ENCODE peak calls at places on chromosomes 4 and X, in six cellular contexts. O is brain microvascular endothelial cell, T is osteoblast, W is progenitor cell of endocrine pancreas, D is AG04449, A is tibial nerve. J is an unnamed sample.

GRCh38 chr4:6974138-6974848 is 64.7 kb downstream of the TBC1D14 start:
- DNase-seq in W (peak; percentile 80), D (no peak), A (peak; percentile 95), O (peak; percentile 85), T (peak; percentile 97), J (peak; percentile 88)

GRCh38 chr4:304987-305680 is at the start of gene ZNF732:
- DNase-seq in A (no peak), W (peak; percentile 39), T (no peak), O (peak; percentile 86), D (no peak), J (peak; percentile 26)

GRCh38 chr4:13331827-13332226 is 152.3 kb downstream of the RAB28 start:
- DNase-seq in D (no peak), W (no peak), T (no peak), A (no peak), O (no peak), J (no peak)

GRCh38 chrX:148389629-148390028 is 110.8 kb upstream of the AFF2 start:
- DNase-seq in A (no peak), T (no peak), W (no peak), D (no peak), O (no peak), J (no peak)

GRCh38 chrX:39899876-39900787 is 197.6 kb downstream of the BCOR start:
- DNase-seq in T (no peak), D (no peak), W (no peak), A (no peak), O (no peak), J (no peak)

GRCh38 chrX:135572436-135572835 is 52.0 kb downstream of the INTS6L start:
- DNase-seq in W (no peak), T (peak; percentile 38), A (no peak), D (no peak), O (no peak), J (no peak)

GRCh38 chr4:173367946-173368345 is 2.8 kb upstream of the SAP30 start:
- DNase-seq in A (no peak), O (no peak), T (peak; percentile 83), D (no peak), W (no peak), J (no peak)

GRCh38 chrX:101206471-101206870 is 13.1 kb upstream of the DRP2 start:
- DNase-seq in T (peak; percentile 48), O (peak; percentile 51), D (no peak), W (no peak), A (no peak), J (no peak)

GRCh38 chrX:40189018-40189417 is 91.3 kb upstream of the BCOR start:
- DNase-seq in A (no peak), D (no peak), T (no peak), O (no peak), W (no peak), J (no peak)

GRCh38 chr4:162681212-162681611 is 485.5 kb downstream of the NAF1 start:
- DNase-seq in T (no peak), D (no peak), O (no peak), W (no peak), A (no peak), J (no peak)

GRCh38 chr4:4608214-4608537 is 66.3 kb upstream of the STX18 start:
- DNase-seq in O (no peak), A (no peak), D (no peak), W (no peak), T (no peak), J (no peak)

GRCh38 chr4:70880739-70881138 is 21.4 kb upstream of the MOB1B start:
- DNase-seq in W (no peak), A (no peak), D (no peak), O (no peak), T (no peak), J (no peak)

GRCh38 chr4:182208651-182209050 is 34.6 kb upstream of the TENM3 start:
- DNase-seq in O (no peak), W (no peak), A (no peak), D (no peak), T (no peak), J (no peak)

GRCh38 chrX:119687661-119688413 is 5.1 kb downstream of the SEPTIN6 start:
- DNase-seq in T (no peak), A (no peak), D (no peak), O (no peak), W (no peak), J (no peak)

GRCh38 chrX:139890991-139891700 is 41.7 kb downstream of the ATP11C start:
- DNase-seq in D (no peak), O (peak; percentile 27), T (no peak), A (no peak), W (no peak), J (no peak)

GRCh38 chr4:109931318-109931717 is 18.6 kb downstream of the EGF start:
- DNase-seq in T (no peak), O (no peak), D (no peak), W (no peak), A (no peak), J (no peak)

GRCh38 chr4:165398570-165398969 is 19.8 kb downstream of the CPE start:
- DNase-seq in A (no peak), W (no peak), D (no peak), T (no peak), O (peak; percentile 76), J (no peak)

GRCh38 chrX:147476008-147476407 is 435.7 kb upstream of the FMR1 start:
- DNase-seq in W (no peak), A (no peak), T (no peak), D (no peak), O (no peak), J (no peak)

GRCh38 chr4:82797048-82797590 is 1.5 kb downstream of the SCD5 start:
- DNase-seq in T (no peak), O (no peak), D (no peak), A (no peak), W (no peak), J (no peak)

GRCh38 chrX:2908125-2908685 is 20.9 kb downstream of the ARSD start:
- DNase-seq in A (no peak), T (no peak), W (no peak), O (no peak), D (no peak), J (no peak)

GRCh38 chrX:2917767-2918166 is 11.4 kb downstream of the ARSD start:
- DNase-seq in T (peak; percentile 66), W (no peak), O (no peak), A (no peak), D (no peak), J (no peak)

GRCh38 chrX:2910109-2910508 is 19.0 kb downstream of the ARSD start:
- DNase-seq in O (no peak), T (no peak), W (no peak), D (no peak), A (no peak), J (no peak)

GRCh38 chrX:2907295-2907694 is 21.8 kb downstream of the ARSD start:
- DNase-seq in A (no peak), W (no peak), T (no peak), O (no peak), D (no peak), J (no peak)

DNA sequence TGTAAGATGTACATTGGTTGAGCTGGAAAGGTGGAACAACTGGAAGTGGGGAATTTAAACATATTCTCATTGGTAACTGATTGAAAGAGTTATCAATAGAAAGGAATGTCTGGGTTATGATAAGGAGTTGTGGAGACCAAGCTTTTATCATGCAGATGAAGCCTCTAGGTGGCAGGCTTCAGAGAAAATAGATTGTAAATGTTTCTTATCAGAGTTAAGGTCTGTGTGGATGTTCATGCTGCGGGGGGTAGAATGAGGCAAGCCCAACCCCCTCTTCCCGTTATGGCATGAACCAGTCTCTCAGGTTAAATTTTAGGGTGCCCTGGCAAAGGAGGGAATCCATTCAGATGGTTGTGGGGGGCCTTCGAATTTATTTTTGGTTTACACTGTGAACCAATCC is 16.0 kb downstream of the ARSD start:
- DNase-seq in O (no peak), A (no peak), D (no peak), W (no peak), T (no peak), J (no peak)
- TF ChIP-seq CTCF in O (peak; percentile 36), A (no peak), D (no peak), W (peak; percentile 41), T (peak; percentile 29), J (no peak)

GRCh38 chr4:141307241-141307689 is 86.6 kb downstream of the ZNF330 start:
- DNase-seq in A (peak; percentile 58), W (peak; percentile 22), T (peak; percentile 76), O (peak; percentile 62), D (peak; percentile 29), J (peak; percentile 68)
- TF ChIP-seq CTCF in A (peak; percentile 61), W (peak; percentile 81), T (peak; percentile 88), O (peak; percentile 91), D (peak; percentile 81), J (peak; percentile 63)

DNA sequence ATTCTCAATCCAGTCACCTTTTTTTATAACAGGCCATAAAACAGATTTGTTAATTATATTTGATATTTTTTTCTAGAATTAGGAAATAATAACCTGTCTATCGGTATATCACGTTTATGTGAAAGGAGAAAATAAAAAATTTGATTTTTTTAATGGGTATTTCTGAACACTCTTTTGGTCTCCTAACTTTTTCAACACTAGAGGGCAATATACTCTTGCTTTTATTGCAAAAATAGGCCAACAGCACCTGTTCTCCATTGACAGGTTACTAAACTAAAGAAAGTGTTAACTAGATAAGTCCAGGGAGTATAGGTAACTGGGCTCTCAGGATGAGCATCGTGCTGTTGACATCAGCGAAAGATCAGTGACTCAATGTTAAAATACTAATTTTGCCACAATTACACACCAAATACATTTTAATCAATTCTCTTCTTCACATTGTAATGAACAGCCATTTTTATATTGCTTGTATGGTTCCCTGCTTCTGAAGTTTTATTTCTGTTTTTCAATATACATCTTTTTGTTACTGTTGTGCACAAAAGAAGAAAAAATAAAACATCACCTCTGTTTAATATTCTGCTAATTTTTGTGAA is 22.8 kb downstream of the NDST4 start:
- DNase-seq in W (no peak), D (no peak), O (no peak), T (no peak), A (no peak), J (no peak)
- TF ChIP-seq CTCF in W (peak; percentile 89), D (peak; percentile 26), O (peak; percentile 54), T (peak; percentile 47), A (no peak), J (peak; percentile 42)

DNA sequence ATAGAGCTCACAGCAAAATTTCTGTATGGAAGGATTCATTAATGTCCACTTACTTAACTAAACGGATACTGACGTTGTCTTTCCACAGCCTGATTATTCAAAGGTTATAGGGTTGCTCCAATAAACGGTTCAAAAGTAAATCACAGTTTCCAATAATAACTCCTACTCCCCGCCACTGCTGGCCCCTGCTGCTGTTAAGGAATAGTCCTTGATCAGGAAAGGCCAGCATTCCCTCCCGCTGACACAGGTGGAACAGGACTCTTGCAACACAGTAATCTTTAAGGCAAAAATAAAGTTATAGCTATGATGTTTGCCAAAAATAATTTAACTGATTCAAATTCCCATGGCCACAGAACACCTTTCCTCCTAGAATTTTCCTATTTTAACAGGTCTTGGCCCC is 53.9 kb downstream of the FAT1 start:
- DNase-seq in D (no peak), T (no peak), O (no peak), A (no peak), W (no peak), J (no peak)
- TF ChIP-seq CTCF in D (no peak), T (no peak), O (no peak), A (no peak), W (no peak), J (no peak)

DNA sequence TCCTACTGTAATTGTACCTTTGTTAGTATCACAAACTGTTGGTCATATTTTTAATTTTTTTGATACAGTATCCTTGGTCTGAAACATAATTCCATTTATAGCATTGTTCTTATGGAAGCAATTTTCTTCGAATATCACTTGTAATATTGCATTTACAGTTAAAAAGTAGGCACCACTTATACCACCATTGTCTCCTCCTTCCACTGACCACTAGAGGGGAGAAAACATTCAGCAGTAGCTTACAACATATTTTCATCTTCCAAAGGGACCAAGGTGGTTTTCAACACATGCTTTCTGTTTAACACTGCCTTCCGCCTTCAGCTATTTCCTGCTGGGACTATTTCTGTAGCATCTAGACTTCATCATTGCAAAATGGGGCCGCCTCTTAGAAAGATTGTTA is 146.2 kb downstream of the COL4A6 start:
- DNase-seq in O (no peak), T (no peak), D (no peak), W (no peak), A (no peak), J (no peak)
- TF ChIP-seq CTCF in O (no peak), T (no peak), D (no peak), W (no peak), A (no peak), J (no peak)

J was measured in tibial artery.